ENCODE peak calls at places on chromosomes 3 and 15, in five cellular contexts. A, J, K, U and Q are unnamed samples.

GRCh38 chr15:85837011-85837433 is 42.3 kb upstream of the KLHL25 start:
- DNase-seq in A (no peak), J (no peak), K (no peak), U (peak), Q (peak)

GRCh38 chr3:124705552-124705951 is 24.7 kb upstream of the UMPS start:
- DNase-seq in A (no peak), J (no peak), K (no peak), U (no peak), Q (no peak)

GRCh38 chr3:42743204-42743995 is 29.7 kb downstream of the CCDC13 start:
- DNase-seq in A (no peak), J (no peak), K (no peak), U (no peak), Q (no peak)

GRCh38 chr15:46365612-46366011 is 730.8 kb downstream of the SQOR start:
- DNase-seq in A (no peak), J (no peak), K (no peak), U (peak), Q (no peak)

GRCh38 chr3:24272408-24272807 is 222.2 kb downstream of the THRB start:
- DNase-seq in A (no peak), J (no peak), K (no peak), U (peak), Q (no peak)

GRCh38 chr3:56347219-56347871 is 120.9 kb downstream of the ERC2 start:
- DNase-seq in A (peak), J (peak), K (no peak), U (peak), Q (no peak)

GRCh38 chr3:55690746-55691540 is 203.8 kb upstream of the WNT5A start:
- DNase-seq in A (peak), J (no peak), K (no peak), U (no peak), Q (no peak)

GRCh38 chr3:13161021-13161759 is 88.0 kb upstream of the IQSEC1 start:
- DNase-seq in A (no peak), J (no peak), K (no peak), U (no peak), Q (no peak)

GRCh38 chr15:25892126-25892525 is 29.0 kb upstream of the ATP10A start:
- DNase-seq in A (peak), J (no peak), K (no peak), U (peak), Q (no peak)

GRCh38 chr15:85063088-85063487 is 81.4 kb downstream of the PDE8A start:
- DNase-seq in A (no peak), J (no peak), K (no peak), U (no peak), Q (no peak)

GRCh38 chr3:71582612-71583568 is 638 bp downstream of the FOXP1 start:
- DNase-seq in A (peak), J (peak), K (peak), U (peak), Q (peak)